ENCODE peak calls at places on chromosome 12, in ten cellular contexts. M, E, Z, C, U, B, V, R, K and Y are unnamed samples.

GRCh38 chr12:109702126-109702841 is 11.3 kb upstream of the FAM222A start:
- DNase-seq in R (no peak), B (no peak), C (no peak), V (no peak), K (no peak), U (no peak), Z (no peak), M (no peak), E (no peak), Y (no peak)

GRCh38 chr12:113515082-113515856 is 43.6 kb upstream of the LHX5 start:
- DNase-seq in B (peak), M (no peak), E (no peak), U (no peak), K (no peak), V (no peak), C (no peak), R (no peak), Z (no peak), Y (no peak)

GRCh38 chr12:29220632-29221336 is 71.7 kb downstream of the FAR2 start:
- DNase-seq in K (no peak), M (no peak), B (no peak), U (no peak), R (no peak), Z (no peak), C (no peak), V (no peak), E (no peak), Y (peak)

GRCh38 chr12:79255326-79255725 is 390.8 kb downstream of the SYT1 start:
- DNase-seq in V (no peak), Z (no peak), C (no peak), R (no peak), B (no peak), K (no peak), M (no peak), E (no peak), U (no peak), Y (no peak)

GRCh38 chr12:84874125-84874824 is 38.3 kb downstream of the SLC6A15 start:
- DNase-seq in M (peak), E (peak), V (no peak), C (peak), U (no peak), K (peak), R (no peak), Z (no peak), B (peak), Y (no peak)

GRCh38 chr12:105252901-105253300 is 16.9 kb upstream of the APPL2 start:
- DNase-seq in C (no peak), M (no peak), V (no peak), E (no peak), U (no peak), R (no peak), K (no peak), B (no peak), Z (no peak), Y (no peak)

GRCh38 chr12:72337382-72337781 is 65.2 kb downstream of the TRHDE start:
- DNase-seq in K (no peak), M (no peak), C (no peak), V (no peak), E (no peak), R (no peak), B (no peak), U (no peak), Z (no peak), Y (no peak)

GRCh38 chr12:98373019-98373554 is 142.3 kb upstream of the TMPO start:
- DNase-seq in U (no peak), K (peak), Z (no peak), V (no peak), B (peak), R (no peak), C (peak), M (no peak), E (peak), Y (no peak)

GRCh38 chr12:5047094-5047493 is 3.4 kb downstream of the KCNA5 start:
- DNase-seq in C (no peak), V (no peak), R (no peak), E (no peak), K (no peak), U (peak), B (no peak), M (no peak), Z (peak), Y (no peak)

GRCh38 chr12:31369712-31370521 is 44.0 kb upstream of the SINHCAF start:
- DNase-seq in C (no peak), V (peak), K (peak), U (peak), E (no peak), M (no peak), Z (peak), B (peak), R (peak), Y (peak)

GRCh38 chr12:79317184-79317847 is 373.4 kb downstream of the PAWR start:
- DNase-seq in E (no peak), U (no peak), B (no peak), Z (no peak), V (no peak), R (no peak), M (no peak), K (no peak), C (no peak), Y (no peak)

GRCh38 chr12:52427083-52427482 is 7.1 kb downstream of the KRT75 start:
- DNase-seq in K (no peak), U (no peak), E (no peak), C (no peak), B (no peak), M (no peak), Z (no peak), V (no peak), R (no peak), Y (no peak)

GRCh38 chr12:111642681-111643427 is 42.9 kb downstream of the BRAP start:
- DNase-seq in B (no peak), R (no peak), K (no peak), C (no peak), U (no peak), M (no peak), E (no peak), V (no peak), Z (no peak), Y (no peak)

GRCh38 chr12:107308310-107308709 is 215.0 kb upstream of the CRY1 start:
- DNase-seq in E (no peak), C (no peak), Z (no peak), K (no peak), R (no peak), V (no peak), U (no peak), M (no peak), B (no peak), Y (no peak)

GRCh38 chr12:53564276-53564675 is 57.0 kb upstream of the NPFF start:
- DNase-seq in V (no peak), Z (no peak), R (no peak), E (no peak), C (no peak), B (no peak), U (no peak), K (no peak), M (peak), Y (no peak)

GRCh38 chr12:66063976-66064375 is 66.6 kb downstream of the LLPH start:
- DNase-seq in E (no peak), V (no peak), K (no peak), Z (no peak), C (no peak), B (no peak), R (no peak), U (no peak), M (no peak), Y (no peak)

GRCh38 chr12:24478254-24478653 is 470.6 kb downstream of the BCAT1 start:
- DNase-seq in C (no peak), V (no peak), R (no peak), M (no peak), E (no peak), B (no peak), Z (no peak), K (no peak), U (no peak), Y (no peak)

GRCh38 chr12:79409562-79409961 is 281.2 kb downstream of the PAWR start:
- DNase-seq in U (no peak), E (no peak), B (no peak), Z (no peak), K (peak), M (no peak), C (no peak), R (no peak), V (no peak), Y (no peak)

GRCh38 chr12:131603106-131604033 is 107.5 kb upstream of the SFSWAP start:
- DNase-seq in R (peak), U (no peak), M (no peak), K (no peak), Z (no peak), C (peak), B (no peak), E (no peak), V (no peak), Y (no peak)

GRCh38 chr12:100267603-100268281 is 765 bp downstream of the SCYL2 start:
- DNase-seq in M (peak), U (no peak), Z (no peak), K (peak), B (peak), V (peak), E (no peak), C (no peak), R (no peak), Y (peak)

GRCh38 chr12:125065753-125066570 is 727 bp downstream of the AACS start:
- DNase-seq in K (no peak), E (peak), U (no peak), C (no peak), Z (no peak), B (no peak), V (no peak), M (no peak), R (no peak), Y (peak)

GRCh38 chr12:43882578-43883178 is 46.8 kb downstream of the TMEM117 start:
- DNase-seq in U (no peak), C (peak), R (no peak), K (peak), B (peak), Z (no peak), E (peak), V (no peak), M (peak), Y (peak)

GRCh38 chr12:46518184-46518583 is 145.6 kb upstream of the SLC38A2 start:
- DNase-seq in E (no peak), V (no peak), M (no peak), U (no peak), C (no peak), R (no peak), B (no peak), K (no peak), Z (no peak), Y (no peak)

GRCh38 chr12:120771097-120771496 is 45.5 kb downstream of the ACADS start:
- DNase-seq in B (peak), U (no peak), Z (no peak), V (no peak), E (no peak), C (no peak), M (no peak), R (no peak), K (no peak), Y (no peak)

GRCh38 chr12:42130670-42131402 is 13.8 kb downstream of the GXYLT1 start:
- DNase-seq in U (no peak), K (peak), C (no peak), Z (peak), M (no peak), B (no peak), V (peak), E (no peak), R (no peak), Y (no peak)

GRCh38 chr12:684416-684815 is 21.2 kb upstream of the NINJ2 start:
- DNase-seq in R (no peak), C (no peak), U (no peak), B (no peak), Z (no peak), M (no peak), V (no peak), K (no peak), E (no peak), Y (no peak)
- H3K27ac ChIP-seq in R (peak), C (no peak), U (no peak), B (no peak), Z (no peak), M (peak), V (no peak), K (no peak), E (no peak), Y (no peak)

GRCh38 chr12:114631242-114631641 is 52.7 kb downstream of the TBX3 start:
- DNase-seq in M (no peak), E (peak), C (no peak), B (no peak), R (no peak), Z (no peak), V (no peak), U (no peak), K (no peak), Y (no peak)
- H3K27ac ChIP-seq in M (no peak), E (no peak), C (no peak), B (no peak), R (no peak), Z (no peak), V (no peak), U (no peak), K (no peak), Y (no peak)

DNA sequence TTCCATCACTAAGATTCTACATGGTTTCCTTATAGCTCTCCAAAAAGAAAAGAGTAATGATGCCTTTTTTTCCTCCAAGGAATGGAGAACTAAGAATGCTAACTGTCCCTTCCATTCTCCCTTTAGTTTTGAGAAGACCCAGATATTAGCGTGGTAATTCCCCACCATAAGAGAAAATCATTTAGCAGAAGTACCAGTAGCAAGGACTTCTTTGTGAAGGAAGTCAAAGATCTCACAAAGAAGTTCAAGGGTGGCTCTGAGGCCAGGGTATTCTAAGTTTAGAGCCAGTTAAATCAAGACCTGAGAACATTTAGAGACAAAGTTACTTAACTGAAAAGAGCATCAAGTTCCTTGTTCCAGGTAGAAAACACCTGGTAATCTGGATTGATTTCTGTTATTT is 7.3 kb downstream of the USP15 start:
- DNase-seq in B (no peak), V (no peak), K (no peak), E (no peak), R (no peak), U (no peak), C (no peak), M (no peak), Z (no peak), Y (no peak)
- H3K27ac ChIP-seq in B (no peak), V (peak), K (no peak), E (no peak), R (peak), U (no peak), C (no peak), M (no peak), Z (no peak), Y (no peak)

GRCh38 chr12:128848371-128848770 is 4.9 kb upstream of the GLT1D1 start:
- DNase-seq in C (no peak), K (no peak), V (no peak), B (no peak), U (peak), R (peak), M (no peak), Z (no peak), E (no peak), Y (no peak)

GRCh38 chr12:128842579-128842978 is 10.7 kb upstream of the GLT1D1 start:
- DNase-seq in V (no peak), U (no peak), Z (no peak), C (no peak), E (no peak), M (no peak), R (peak), K (no peak), B (no peak), Y (no peak)

GRCh38 chr12:128844031-128844635 is 9.1 kb upstream of the GLT1D1 start:
- DNase-seq in Z (no peak), E (peak), B (no peak), M (no peak), K (no peak), V (no peak), U (no peak), R (peak), C (no peak), Y (no peak)

GRCh38 chr12:128840862-128841468 is 12.3 kb upstream of the GLT1D1 start:
- DNase-seq in Z (no peak), U (peak), V (no peak), B (no peak), K (no peak), E (no peak), R (peak), C (peak), M (no peak), Y (no peak)

DNA sequence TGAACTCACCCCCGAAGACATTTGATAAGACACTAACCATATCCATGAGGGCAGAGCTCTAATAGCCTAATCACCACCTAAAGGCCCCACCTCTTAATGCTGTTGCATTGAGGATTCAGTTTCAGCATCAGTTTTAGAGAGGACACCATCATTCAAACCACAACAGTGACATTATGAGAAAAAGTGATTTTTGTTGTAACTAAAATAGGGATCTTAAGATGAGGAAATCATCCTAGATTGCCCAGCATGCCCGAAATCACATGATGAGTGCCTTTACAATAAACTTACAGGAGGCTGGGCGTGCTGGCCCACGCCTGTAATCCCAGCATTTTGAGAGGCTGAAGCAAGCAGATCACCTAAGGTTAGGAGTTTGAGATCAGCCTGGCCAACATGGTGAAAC is 9.7 kb upstream of the GLT1D1 start:
- DNase-seq in K (no peak), R (no peak), V (no peak), Z (no peak), E (no peak), U (no peak), B (no peak), C (no peak), M (no peak), Y (no peak)
- H3K27ac ChIP-seq in K (no peak), R (peak), V (no peak), Z (no peak), E (no peak), U (no peak), B (no peak), C (no peak), M (no peak), Y (no peak)